ENCODE peak calls at places on chromosomes 7 and 10, in eight cellular contexts. I, D, H, J, E, M, W and R are unnamed samples.

GRCh38 chr7:103446046-103446520 is at the start of gene SLC26A5:
- DNase-seq in W (no peak), E (no peak), M (peak; percentile 2), I (peak; percentile 10), D (no peak), H (no peak), J (peak; percentile 62), R (peak; percentile 43)

GRCh38 chr10:3293536-3294431 is 121.2 kb upstream of the PITRM1 start:
- DNase-seq in J (no peak), I (peak; percentile 64), E (no peak), M (no peak), H (peak; percentile 17), W (no peak), D (no peak), R (no peak)

GRCh38 chr10:118832242-118832651 is 77.5 kb upstream of the CACUL1 start:
- DNase-seq in D (no peak), M (no peak), E (no peak), H (peak; percentile 13), J (peak; percentile 57), W (no peak), I (peak; percentile 20), R (no peak)

GRCh38 chr7:30090111-30090510 is 44.7 kb upstream of the MTURN start:
- DNase-seq in I (no peak), D (no peak), H (no peak), M (no peak), W (no peak), E (no peak), J (no peak), R (no peak)

GRCh38 chr7:39248693-39249090 is 271.0 kb downstream of the POU6F2 start:
- DNase-seq in J (no peak), M (no peak), I (no peak), W (no peak), D (no peak), E (no peak), H (no peak), R (no peak)

GRCh38 chr10:21002097-21002878 is 105.2 kb upstream of the NEBL start:
- DNase-seq in I (peak; percentile 80), D (no peak), E (no peak), J (no peak), W (no peak), H (peak; percentile 1), M (no peak), R (no peak)

GRCh38 chr10:83283151-83283550 is 856.2 kb upstream of the GHITM start:
- DNase-seq in E (no peak), H (no peak), J (no peak), D (no peak), I (no peak), W (no peak), M (no peak), R (no peak)

GRCh38 chr7:46559194-46559576 is 638.1 kb upstream of the IGFBP3 start:
- DNase-seq in W (no peak), M (no peak), J (no peak), I (peak; percentile 84), D (no peak), E (no peak), H (peak; percentile 83), R (no peak)

GRCh38 chr10:131901181-131901829 is 497 bp downstream of the PPP2R2D start:
- DNase-seq in M (peak; percentile 31), E (no peak), I (peak; percentile 56), W (peak; percentile 52), H (peak; percentile 4), D (no peak), J (peak; percentile 70), R (no peak)

GRCh38 chr7:66296001-66296521 is 90.9 kb downstream of the TPST1 start:
- DNase-seq in E (no peak), I (peak; percentile 26), W (no peak), D (no peak), M (no peak), J (no peak), H (peak; percentile 81), R (no peak)

GRCh38 chr7:115618676-115619075 is 411.9 kb downstream of the TFEC start:
- DNase-seq in J (no peak), I (peak; percentile 82), E (peak; percentile 63), M (no peak), W (no peak), D (no peak), H (peak; percentile 96), R (no peak)

GRCh38 chr7:107879400-107880035 is 11.5 kb upstream of the DLD start:
- DNase-seq in W (peak; percentile 50), M (peak; percentile 12), H (peak; percentile 69), J (peak; percentile 46), E (no peak), D (no peak), I (peak; percentile 79), R (no peak)

GRCh38 chr7:163971-164881 is 28.1 kb upstream of the FAM20C start:
- DNase-seq in I (no peak), W (no peak), D (no peak), E (no peak), H (no peak), M (no peak), J (no peak), R (no peak)

GRCh38 chr10:101602767-101603398 is 14.8 kb downstream of the DPCD start:
- DNase-seq in M (peak; percentile 88), J (peak; percentile 62), H (peak; percentile 64), D (no peak), I (peak; percentile 86), W (peak; percentile 88), E (peak; percentile 57), R (peak; percentile 74)

GRCh38 chr10:126599949-126600627 is 70.4 kb downstream of the C10orf90 start:
- DNase-seq in J (no peak), M (no peak), W (no peak), E (no peak), H (no peak), D (no peak), I (no peak), R (no peak)

GRCh38 chr10:50580260-50580891 is 43.4 kb downstream of the SGMS1 start:
- DNase-seq in I (no peak), E (no peak), W (no peak), H (no peak), J (no peak), M (no peak), D (no peak), R (no peak)
- TF ChIP-seq CTCF in I (no peak), E (no peak), W (no peak), H (no peak), J (no peak), M (no peak), D (no peak), R (no peak)

DNA sequence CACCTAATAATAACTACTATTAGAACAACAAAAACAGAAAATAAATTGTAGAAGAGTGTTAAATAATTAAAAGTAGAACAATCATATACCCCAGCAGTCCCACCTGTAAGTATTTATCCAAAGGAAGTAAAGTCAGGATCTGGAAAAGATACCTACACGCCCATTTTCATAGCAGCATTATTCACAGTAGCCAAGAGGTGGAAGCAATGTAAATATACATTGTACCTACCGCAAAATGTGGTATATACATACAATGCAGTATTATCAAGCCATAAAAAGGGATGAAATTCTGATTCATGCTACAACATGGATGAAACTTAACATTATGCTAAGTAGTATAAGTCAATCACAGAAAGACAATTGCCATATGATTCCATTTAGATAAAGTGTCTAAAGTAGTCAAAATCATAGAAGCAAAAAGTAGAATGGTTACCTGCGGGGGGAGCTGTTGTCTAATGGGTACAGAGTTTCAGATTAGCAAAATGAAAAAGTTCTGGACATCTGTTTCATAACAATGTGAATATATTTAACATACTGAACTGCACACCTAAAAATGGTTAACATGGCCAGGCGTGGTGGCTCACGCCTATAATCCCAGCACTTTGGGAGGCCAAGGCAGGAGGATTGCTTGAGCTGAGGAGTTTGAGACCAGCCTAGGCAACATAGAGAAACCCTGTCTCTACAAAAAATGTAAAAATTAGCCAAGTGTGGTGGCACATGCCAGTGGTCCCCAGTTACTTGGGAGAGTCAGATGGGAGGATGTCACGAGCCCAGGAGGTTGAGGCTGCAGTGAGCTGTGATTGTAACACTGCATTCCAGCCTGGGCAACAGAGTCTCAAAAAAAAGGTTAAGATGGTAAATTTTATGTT is 6.0 kb upstream of the TMED4 start:
- DNase-seq in M (no peak), E (peak; percentile 56), J (peak; percentile 67), W (no peak), D (no peak), I (peak; percentile 80), H (peak; percentile 66), R (no peak)
- TF ChIP-seq CTCF in M (peak; percentile 74), E (peak; percentile 49), J (peak; percentile 64), W (peak; percentile 48), D (peak; percentile 52), I (peak; percentile 48), H (peak; percentile 84), R (peak; percentile 9)

GRCh38 chr10:120516426-120516825 is 59.4 kb downstream of the PLPP4 start:
- DNase-seq in M (no peak), J (no peak), E (no peak), W (no peak), H (no peak), I (no peak), D (no peak), R (no peak)

GRCh38 chr10:120514959-120515358 is 57.9 kb downstream of the PLPP4 start:
- DNase-seq in E (no peak), H (no peak), J (no peak), D (no peak), I (no peak), W (no peak), M (no peak), R (no peak)

GRCh38 chr10:120514035-120514620 is 57.1 kb downstream of the PLPP4 start:
- DNase-seq in H (peak; percentile 7), M (peak; percentile 71), I (peak; percentile 2), J (peak; percentile 9), D (no peak), W (peak; percentile 27), E (peak; percentile 29), R (peak; percentile 77)

GRCh38 chr10:120511165-120511564 is 54.1 kb downstream of the PLPP4 start:
- DNase-seq in J (no peak), M (no peak), D (no peak), H (no peak), E (no peak), W (no peak), I (no peak), R (no peak)

GRCh38 chr10:120513307-120513706 is 56.3 kb downstream of the PLPP4 start:
- DNase-seq in H (no peak), E (no peak), M (no peak), J (no peak), D (no peak), W (no peak), I (no peak), R (no peak)
- TF ChIP-seq CTCF in H (no peak), E (no peak), M (no peak), J (no peak), D (no peak), W (no peak), I (no peak), R (no peak)

DNA sequence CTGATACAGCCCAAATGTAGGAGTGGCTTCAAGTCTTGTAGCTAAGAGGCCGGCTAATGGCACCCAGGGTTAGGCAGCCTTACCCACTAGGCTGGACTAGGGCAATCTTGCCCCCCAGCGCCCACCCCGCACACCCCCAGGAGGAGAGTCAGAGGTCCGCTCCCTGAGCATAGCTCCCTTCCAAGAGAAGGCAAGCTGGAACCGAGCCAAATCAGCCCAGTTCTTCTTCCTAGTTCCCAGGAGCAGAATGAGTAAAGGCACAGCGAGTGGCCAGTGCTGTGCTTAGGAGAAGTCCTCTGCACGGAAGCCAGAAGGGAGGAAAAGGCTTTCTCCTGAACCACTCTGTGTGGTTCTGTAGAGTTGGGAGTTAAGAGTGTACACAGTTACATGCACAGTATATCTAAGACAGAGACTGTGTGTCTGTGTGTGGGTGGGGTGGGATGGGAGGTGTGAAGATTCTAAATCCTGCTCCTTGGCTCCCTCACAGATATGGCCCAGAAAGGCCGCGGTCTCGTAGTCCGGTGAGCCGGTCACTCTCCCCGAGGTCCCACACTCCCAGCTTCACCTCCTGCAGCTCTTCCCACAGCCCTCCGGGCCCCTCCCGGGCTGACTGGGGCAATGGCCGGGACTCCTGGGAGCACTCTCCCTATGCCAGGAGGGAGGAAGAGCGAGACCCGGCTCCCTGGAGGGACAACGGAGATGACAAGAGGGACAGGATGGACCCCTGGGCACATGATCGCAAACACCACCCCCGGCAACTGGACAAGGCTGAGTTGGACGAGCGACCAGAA is 59.7 kb upstream of the PDCD4 start:
- DNase-seq in M (no peak), J (peak; percentile 52), I (no peak), H (no peak), E (no peak), D (no peak), W (no peak), R (no peak)
- TF ChIP-seq CTCF in M (no peak), J (no peak), I (no peak), H (no peak), E (no peak), D (no peak), W (no peak), R (no peak)